ENCODE peak calls at places on chromosomes 7 and 10, in five cellular contexts. G is HuH-7; O is HEK293T; K is activated naive CD8-positive, alpha-beta T cell treated with anti-CD3 and anti-CD28 coated beads, Interleukin-2, amount 50 U/mL, for 24 hours; A is NCI-H2029. M is an unnamed sample.

GRCh38 chr7:130910949-130911944 is 177.2 kb upstream of the KLF14 start:
- DNase-seq in G (no peak), O (no peak), K (no peak), A (no peak), M (peak)

GRCh38 chr10:76883596-76883995 is 754.0 kb downstream of the KCNMA1 start:
- DNase-seq in G (no peak), O (no peak), K (no peak), A (no peak), M (no peak)

GRCh38 chr10:86364551-86365345 is 1.8 kb downstream of the GRID1 start:
- DNase-seq in G (no peak), O (no peak), K (no peak), A (no peak), M (no peak)

GRCh38 chr10:30786131-30786530 is 156.6 kb upstream of the LYZL2 start:
- DNase-seq in G (no peak), O (no peak), K (peak), A (no peak), M (no peak)

GRCh38 chr7:137715546-137715945 is 131.2 kb downstream of the DGKI start:
- DNase-seq in G (no peak), O (no peak), K (no peak), A (no peak), M (no peak)

GRCh38 chr7:47414342-47415288 is 167.3 kb downstream of the TNS3 start:
- DNase-seq in G (no peak), O (no peak), K (no peak), A (no peak), M (no peak)

GRCh38 chr10:60849217-60849616 is 70.9 kb downstream of the CDK1 start:
- DNase-seq in G (no peak), O (no peak), K (no peak), A (no peak), M (no peak)

GRCh38 chr10:119412244-119412750 is 130.2 kb downstream of the RGS10 start:
- DNase-seq in G (no peak), O (no peak), K (no peak), A (no peak), M (no peak)

GRCh38 chr10:26251925-26252324 is 35.4 kb downstream of the GAD2 start:
- DNase-seq in G (no peak), O (no peak), K (no peak), A (no peak), M (no peak)

GRCh38 chr10:70978816-70979215 is 90.5 kb upstream of the PCBD1 start:
- DNase-seq in G (no peak), O (no peak), K (no peak), A (no peak), M (no peak)

GRCh38 chr7:78746261-78746660 is 707.2 kb downstream of the MAGI2 start:
- DNase-seq in G (no peak), O (no peak), K (no peak), A (no peak), M (no peak)

GRCh38 chr10:80273523-80274170 is 15.8 kb downstream of the MAT1A start:
- DNase-seq in G (no peak), O (no peak), K (no peak), A (no peak), M (no peak)

GRCh38 chr10:29239569-29240472 is 49.0 kb upstream of the LYZL1 start:
- DNase-seq in G (peak), O (peak), K (peak), A (no peak), M (peak)

M was measured in iPS DF 6.9.